ENCODE peak calls at places on chromosomes 2 and 18, in four cellular contexts. W is NCI-H2081, B is renal cortical epithelial cell, L is mucosa of descending colon. K is an unnamed sample.
A peak's percentile ranks its signal among the peaks of the same experiment; 100 is the strongest.

GRCh38 chr2:112793449-112793978 is 9.2 kb upstream of the IL1A start:
- DNase-seq in B (no peak), W (no peak), L (no peak), K (no peak)

GRCh38 chr2:217875556-217876252 is 127.1 kb downstream of the TNS1 start:
- DNase-seq in B (no peak), L (no peak), W (no peak), K (no peak)

GRCh38 chr2:223760838-223761502 is 76.4 kb downstream of the AP1S3 start:
- DNase-seq in L (no peak), B (peak; percentile 97), W (no peak), K (no peak)

GRCh38 chr2:26327291-26328272 is 18.4 kb upstream of the SELENOI start:
- DNase-seq in L (no peak), W (no peak), B (peak; percentile 51), K (no peak)

GRCh38 chr2:159875083-159875482 is 77.1 kb upstream of the CD302 start:
- DNase-seq in W (no peak), L (no peak), B (no peak), K (no peak)

GRCh38 chr18:5967007-5967406 is 71.7 kb upstream of the TMEM200C start:
- DNase-seq in W (no peak), B (no peak), L (no peak), K (no peak)

GRCh38 chr18:69397096-69397495 is 3.6 kb upstream of the DOK6 start:
- DNase-seq in L (no peak), B (peak; percentile 34), W (no peak), K (no peak)

GRCh38 chr18:69257861-69258458 is 142.7 kb upstream of the DOK6 start:
- DNase-seq in W (peak; percentile 26), B (peak; percentile 91), L (no peak), K (no peak)

GRCh38 chr2:182666674-182667320 is 49.3 kb upstream of the DNAJC10 start:
- DNase-seq in L (no peak), W (peak; percentile 44), B (peak; percentile 27), K (peak; percentile 44)

GRCh38 chr18:48821251-48821590 is 129.5 kb downstream of the SMAD7 start:
- DNase-seq in L (no peak), B (no peak), W (no peak), K (no peak)

GRCh38 chr2:42567389-42567788 is 1.0 kb upstream of the MTA3 start:
- DNase-seq in L (no peak), B (peak; percentile 19), W (no peak), K (no peak)

GRCh38 chr2:175806115-175806470 is 196.0 kb downstream of the LNPK start:
- DNase-seq in W (no peak), L (no peak), B (no peak), K (no peak)

GRCh38 chr18:13532406-13533075 is 193.8 kb downstream of the FAM210A start:
- DNase-seq in L (no peak), W (no peak), B (no peak), K (no peak)

GRCh38 chr2:216142540-216142939 is 33.4 kb downstream of the XRCC5 start:
- DNase-seq in B (peak; percentile 31), L (no peak), W (no peak), K (no peak)

GRCh38 chr2:135530313-135531230 is at the start of gene ZRANB3:
- DNase-seq in B (peak; percentile 98), W (peak; percentile 99), L (peak; percentile 92), K (peak; percentile 91)

GRCh38 chr2:3601561-3602271 is 6.8 kb downstream of the COLEC11 start:
- DNase-seq in W (no peak), B (no peak), L (no peak), K (no peak)

GRCh38 chr18:74489631-74490030 is 6.5 kb upstream of the CNDP2 start:
- DNase-seq in L (no peak), B (peak; percentile 23), W (no peak), K (no peak)

GRCh38 chr2:8525582-8526402 is 156.1 kb upstream of the ID2 start:
- DNase-seq in W (peak; percentile 99), B (peak; percentile 84), L (peak; percentile 89), K (peak; percentile 100)

GRCh38 chr2:44441200-44441599 is 79.5 kb downstream of the CAMKMT start:
- DNase-seq in W (no peak), L (no peak), B (peak; percentile 28), K (no peak)

GRCh38 chr18:23884712-23885375 is 129.7 kb upstream of the TTC39C start:
- DNase-seq in W (peak; percentile 76), L (peak; percentile 80), B (no peak), K (peak; percentile 83)

GRCh38 chr18:7809455-7809854 is 242.3 kb downstream of the PTPRM start:
- DNase-seq in L (no peak), W (no peak), B (no peak), K (no peak)

GRCh38 chr18:48923746-48924580 is 26.8 kb downstream of the SMAD7 start:
- DNase-seq in B (peak; percentile 62), L (no peak), W (no peak), K (no peak)

K was measured in NCI-H748 treated with DMSO at 0.1 percent for 48 hours.